ENCODE peak calls at places on chromosomes 3 and 15, in seven cellular contexts. W, E, U, T, I, Y and L are unnamed samples.

GRCh38 chr3:101829066-101829830 is 20.1 kb upstream of the NFKBIZ start:
- DNase-seq in W (peak), Y (no peak), U (peak), I (no peak), T (no peak), E (peak), L (no peak)

GRCh38 chr15:90959894-90960293 is 5.2 kb downstream of the RCCD1 start:
- DNase-seq in T (no peak), U (peak), I (no peak), E (peak), Y (no peak), W (peak), L (peak)

GRCh38 chr3:102299125-102299877 is 135.5 kb upstream of the ZPLD1 start:
- DNase-seq in U (no peak), W (no peak), E (no peak), Y (no peak), I (no peak), T (peak), L (no peak)

GRCh38 chr3:41026394-41027177 is 172.7 kb upstream of the CTNNB1 start:
- DNase-seq in W (no peak), T (no peak), E (no peak), I (peak), U (peak), Y (no peak), L (no peak)

GRCh38 chr15:41020829-41021228 is 67.6 kb downstream of the CHAC1 start:
- DNase-seq in I (no peak), U (no peak), T (no peak), Y (no peak), W (no peak), E (no peak), L (no peak)

GRCh38 chr3:158702815-158703481 is 29.3 kb downstream of the RARRES1 start:
- DNase-seq in I (peak), U (peak), T (no peak), Y (no peak), W (no peak), E (no peak), L (no peak)

GRCh38 chr3:136893848-136894443 is 31.9 kb downstream of the NCK1 start:
- DNase-seq in U (peak), W (no peak), I (peak), T (no peak), E (no peak), Y (no peak), L (no peak)

GRCh38 chr3:111012388-111013248 is 59.0 kb upstream of the NECTIN3 start:
- DNase-seq in Y (no peak), I (no peak), W (no peak), E (no peak), U (peak), T (no peak), L (no peak)

GRCh38 chr15:98903377-98904018 is 104.1 kb downstream of the PGPEP1L start:
- DNase-seq in I (peak), Y (no peak), U (peak), W (no peak), T (no peak), E (no peak), L (no peak)

GRCh38 chr15:44219073-44219472 is 24.0 kb upstream of the FRMD5 start:
- DNase-seq in T (no peak), Y (no peak), E (no peak), I (no peak), U (no peak), W (no peak), L (no peak)

GRCh38 chr15:42581272-42581730 is 5.9 kb downstream of the STARD9 start:
- DNase-seq in T (peak), Y (peak), E (peak), W (peak), I (peak), U (peak), L (peak)

GRCh38 chr3:191094057-191094456 is 105.0 kb upstream of the OSTN start:
- DNase-seq in I (no peak), E (no peak), Y (no peak), U (peak), W (no peak), T (no peak), L (no peak)

GRCh38 chr3:110491413-110491812 is 580.2 kb upstream of the NECTIN3 start:
- DNase-seq in T (no peak), I (no peak), U (no peak), E (no peak), Y (no peak), W (no peak), L (no peak)

GRCh38 chr15:51793521-51793920 is 35.9 kb upstream of the TMOD3 start:
- DNase-seq in U (peak), I (peak), T (no peak), Y (no peak), E (no peak), W (no peak), L (no peak)

GRCh38 chr3:130508970-130509369 is 8.0 kb upstream of the COL6A6 start:
- DNase-seq in U (peak), I (no peak), T (no peak), Y (no peak), W (no peak), E (no peak), L (no peak)

GRCh38 chr3:170692720-170693119 is 106.8 kb upstream of the SLC7A14 start:
- DNase-seq in T (no peak), E (no peak), W (no peak), I (no peak), U (no peak), Y (no peak), L (no peak)

GRCh38 chr3:104685492-104685891 is 681.2 kb upstream of the ALCAM start:
- DNase-seq in I (no peak), E (no peak), U (no peak), T (no peak), W (no peak), Y (no peak), L (no peak)

GRCh38 chr3:129001101-129001816 is at the start of gene EFCC1:
- DNase-seq in E (no peak), I (peak), Y (no peak), W (no peak), T (no peak), U (peak), L (no peak)

GRCh38 chr15:62824111-62824737 is 218.3 kb upstream of the TPM1 start:
- DNase-seq in I (no peak), E (no peak), U (peak), W (no peak), Y (no peak), T (no peak), L (no peak)

GRCh38 chr15:85753791-85754452 is 40.8 kb downstream of the KLHL25 start:
- DNase-seq in W (peak), E (no peak), Y (no peak), T (no peak), I (no peak), U (no peak), L (peak)

GRCh38 chr3:78255403-78255802 is 1215.5 kb downstream of the ROBO2 start:
- DNase-seq in I (peak), Y (no peak), U (peak), T (no peak), E (no peak), W (no peak), L (no peak)

DNA sequence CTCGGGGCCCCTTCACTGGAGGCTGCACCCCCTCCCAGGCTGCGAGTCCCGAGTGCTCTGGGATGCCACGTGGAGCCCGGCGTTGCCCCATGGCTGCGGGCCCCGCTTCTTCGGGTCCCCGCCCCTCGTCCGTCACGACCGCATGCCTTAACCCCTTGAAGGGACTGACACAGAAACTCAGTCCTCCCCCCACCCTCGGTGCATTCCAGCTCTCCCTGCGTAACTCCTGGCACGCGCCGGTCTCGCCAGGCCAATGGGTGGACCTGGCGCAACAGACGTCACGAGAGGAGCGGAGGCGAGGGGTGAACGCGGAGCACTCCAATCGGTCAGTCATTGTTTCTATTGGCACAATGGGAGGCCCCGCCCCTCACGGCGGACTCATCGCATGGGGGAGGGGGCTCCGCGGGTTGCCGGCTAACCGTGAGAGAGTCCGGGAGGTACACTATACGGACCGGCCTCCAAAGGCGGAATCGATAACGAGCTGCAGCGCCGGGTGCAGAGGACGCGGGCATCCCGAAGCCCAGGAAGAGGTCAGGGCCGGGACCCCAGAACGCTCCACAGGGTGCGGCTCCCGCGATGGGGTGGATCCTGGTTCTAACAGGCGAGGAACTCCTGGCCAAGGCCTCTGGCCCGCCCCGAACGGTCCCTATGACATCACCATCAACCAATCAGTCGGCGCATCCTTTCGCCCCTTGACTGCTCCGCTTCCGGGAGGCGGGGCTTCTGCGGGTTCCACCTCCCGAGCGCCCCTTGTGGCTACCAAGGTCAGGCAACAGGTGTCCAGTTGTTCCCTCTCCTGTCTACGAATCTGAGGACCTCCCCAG is 1.0 kb upstream of the CELSR3 start:
- DNase-seq in Y (peak), T (peak), E (peak), I (peak), U (peak), W (peak), L (peak)
- H3K4me3 ChIP-seq in Y (peak), T (peak), E (peak), I (peak), U (peak), W (peak), L (peak)

GRCh38 chr15:49082960-49083359 is 36.7 kb upstream of the SECISBP2L start:
- DNase-seq in Y (no peak), W (no peak), U (peak), I (no peak), T (no peak), E (no peak), L (no peak)
- H3K4me3 ChIP-seq in Y (no peak), W (no peak), U (no peak), I (no peak), T (no peak), E (no peak), L (no peak)

DNA sequence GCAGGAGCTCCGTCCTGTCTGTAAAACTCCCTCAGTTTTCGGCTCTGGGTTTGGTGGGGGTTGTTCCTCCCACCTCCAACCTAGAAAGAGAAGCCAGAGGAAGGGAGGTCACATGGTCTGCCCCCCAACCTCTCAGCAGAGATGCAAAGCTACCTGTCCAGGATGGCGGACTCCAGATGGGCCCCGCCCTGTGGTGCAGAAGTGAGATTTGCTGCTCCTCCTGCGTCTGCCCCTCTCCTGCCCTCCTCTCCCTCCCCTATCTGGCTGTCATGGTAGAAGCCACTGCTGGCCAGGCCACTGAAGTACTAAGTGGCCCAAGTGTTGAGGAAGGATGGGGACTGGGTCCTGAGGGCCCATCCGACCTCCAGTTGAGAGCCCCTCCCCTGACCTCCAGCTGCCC is 2.1 kb upstream of the SEMA3B start:
- DNase-seq in U (no peak), I (no peak), T (no peak), Y (no peak), E (no peak), W (no peak), L (no peak)
- H3K4me3 ChIP-seq in U (peak), I (no peak), T (no peak), Y (peak), E (peak), W (peak), L (peak)

GRCh38 chr15:89371145-89372044 is 36.8 kb upstream of the POLG start:
- DNase-seq in E (no peak), U (peak), Y (no peak), I (no peak), T (no peak), W (no peak), L (peak)

GRCh38 chr15:89369548-89369947 is 34.9 kb upstream of the POLG start:
- DNase-seq in U (no peak), Y (no peak), W (no peak), E (no peak), T (no peak), I (no peak), L (no peak)

GRCh38 chr15:89372069-89373033 is 37.7 kb upstream of the POLG start:
- DNase-seq in I (no peak), W (no peak), T (no peak), U (no peak), Y (no peak), E (no peak), L (no peak)

GRCh38 chr15:89368566-89369223 is 34.1 kb upstream of the POLG start:
- DNase-seq in Y (no peak), U (no peak), W (no peak), I (no peak), E (no peak), T (no peak), L (no peak)

DNA sequence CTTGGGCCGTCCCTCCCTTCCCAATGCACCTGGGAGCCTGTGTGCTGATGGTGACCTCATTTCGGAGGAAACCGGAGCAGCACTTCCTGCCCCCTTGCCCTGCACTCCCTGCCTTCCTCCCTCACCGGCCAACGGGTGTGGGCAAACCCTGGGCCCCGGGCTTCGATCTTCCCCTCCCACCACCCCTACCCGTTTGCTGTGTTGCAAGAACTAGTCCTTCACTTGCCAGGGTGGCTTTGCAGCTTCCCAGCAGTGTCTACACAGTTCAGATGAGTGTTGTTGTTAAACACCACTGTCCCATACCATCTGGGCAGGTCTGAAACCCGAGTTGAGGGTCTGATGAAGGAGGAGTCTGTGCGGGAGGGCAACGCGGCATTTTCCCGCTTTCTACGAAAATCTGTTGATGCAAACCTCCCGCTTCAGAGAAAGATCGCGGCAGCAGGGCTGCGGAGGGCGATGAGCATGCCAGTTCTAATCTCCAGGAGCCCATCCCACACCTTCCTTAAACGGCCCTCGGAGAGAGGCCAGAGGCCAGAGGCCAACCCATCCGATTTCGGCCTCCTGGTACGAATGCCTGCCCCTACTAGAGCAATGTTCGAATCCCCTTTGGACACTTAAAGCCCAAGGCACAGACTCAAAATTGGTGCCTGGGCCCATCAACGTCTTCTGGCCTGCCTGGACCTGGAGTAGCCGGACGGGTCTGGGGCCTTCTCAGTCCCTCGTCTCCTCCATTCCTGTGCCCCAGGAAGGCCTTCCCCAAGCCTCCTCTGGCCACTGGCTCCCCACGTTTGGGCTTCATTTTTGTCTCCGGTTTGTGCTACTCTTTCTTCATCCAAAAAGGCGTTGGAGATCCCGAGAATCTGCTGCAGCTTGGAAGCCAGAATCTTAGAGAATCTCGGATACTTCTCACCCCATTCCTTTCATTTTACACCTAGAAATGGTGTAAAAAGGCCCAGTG is 35.8 kb upstream of the POLG start:
- DNase-seq in E (no peak), Y (no peak), T (no peak), I (no peak), U (no peak), W (no peak), L (peak)
- H3K4me3 ChIP-seq in E (peak), Y (peak), T (no peak), I (no peak), U (no peak), W (no peak), L (peak)

DNA sequence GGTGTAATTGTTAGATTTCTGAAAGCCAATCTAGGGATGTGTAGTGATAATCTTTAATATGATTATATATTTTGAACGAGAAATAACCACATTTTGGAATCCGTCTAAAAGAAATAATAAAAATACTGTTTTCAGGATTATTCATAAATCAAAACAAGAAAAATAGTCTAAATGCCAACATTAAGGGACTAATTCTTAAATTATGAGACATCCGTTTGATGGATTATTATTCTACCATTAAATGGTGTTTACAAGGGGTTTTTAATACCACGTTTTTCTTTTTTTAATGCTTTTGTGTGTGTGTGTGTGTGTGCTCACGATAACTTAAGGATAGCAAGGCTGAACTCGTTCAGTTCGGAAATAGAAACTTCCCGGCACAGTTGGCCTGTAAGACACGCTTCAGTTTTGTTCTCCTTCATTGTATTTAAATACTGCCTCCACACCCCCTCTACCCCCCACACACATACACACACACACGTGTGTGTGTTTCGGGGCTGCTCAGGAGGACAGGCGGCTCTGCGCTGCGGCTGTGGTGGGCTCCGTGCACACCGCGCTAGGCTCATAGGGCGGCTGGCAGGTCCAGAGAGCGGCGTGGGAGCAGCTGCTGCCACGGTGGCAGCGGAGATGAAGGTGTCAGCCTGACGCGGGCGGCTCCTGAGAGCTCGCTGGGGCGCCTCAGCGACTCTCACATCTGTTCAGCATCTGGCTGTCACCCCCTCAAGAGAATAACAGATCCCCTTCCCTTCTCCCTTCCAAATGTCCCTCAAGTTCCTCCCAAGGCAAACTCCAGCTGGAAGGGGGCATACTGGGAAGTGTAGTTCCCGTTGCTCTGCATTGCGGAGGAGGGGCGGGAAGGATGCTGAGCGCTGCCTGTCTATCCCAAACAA is 23.0 kb upstream of the ANP32A start:
- DNase-seq in W (no peak), T (peak), E (no peak), Y (no peak), U (peak), I (peak), L (no peak)
- H3K4me3 ChIP-seq in W (peak), T (peak), E (peak), Y (peak), U (peak), I (peak), L (peak)